ENCODE peak calls at places on chromosomes 1 and 21, in seven cellular contexts. Q is A549, Z is GM23338, R is IMR-90, L is heart left ventricle, E is transverse colon, M is prostate gland. N is an unnamed sample.

GRCh38 chr1:201556841-201557571 is 18.1 kb downstream of the NAV1 start:
- DNase-seq in Q (no peak), Z (no peak), R (peak; percentile 69), L (no peak), E (no peak), M (no peak), N (no peak)

GRCh38 chr1:87572891-87573290 is 244.2 kb downstream of the LMO4 start:
- DNase-seq in Q (no peak), Z (no peak), R (no peak), L (no peak), E (no peak), M (no peak), N (no peak)

GRCh38 chr1:89808429-89809117 is 12.3 kb upstream of the LRRC8D start:
- DNase-seq in Q (peak; percentile 36), Z (peak; percentile 76), R (peak; percentile 38), L (no peak), E (no peak), M (no peak), N (no peak)

GRCh38 chr21:46122758-46123683 is 25.1 kb downstream of the COL6A2 start:
- DNase-seq in Q (no peak), Z (no peak), R (no peak), L (peak; percentile 5), E (peak; percentile 5), M (no peak), N (no peak)

GRCh38 chr1:114756949-114757454 is 782 bp downstream of the CSDE1 start:
- DNase-seq in Q (peak; percentile 11), Z (peak; percentile 76), R (peak; percentile 58), L (no peak), E (peak; percentile 32), M (peak; percentile 13), N (peak; percentile 80)

GRCh38 chr1:23625929-23626535 is 65.6 kb upstream of the RPL11 start:
- DNase-seq in Q (no peak), Z (no peak), R (no peak), L (no peak), E (no peak), M (no peak), N (no peak)

GRCh38 chr1:178360421-178360820 is 136.3 kb downstream of the CLEC20A start:
- DNase-seq in Q (no peak), Z (no peak), R (no peak), L (no peak), E (no peak), M (no peak), N (no peak)

GRCh38 chr1:47192458-47193384 is 2.9 kb upstream of the PDZK1IP1 start:
- DNase-seq in Q (peak; percentile 62), Z (peak; percentile 97), R (peak; percentile 53), L (peak; percentile 73), E (peak; percentile 82), M (peak; percentile 65), N (peak; percentile 82)

GRCh38 chr21:14687277-14687642 is 141.1 kb upstream of the SAMSN1 start:
- DNase-seq in Q (no peak), Z (no peak), R (no peak), L (no peak), E (no peak), M (no peak), N (no peak)

GRCh38 chr1:48109390-48110009 is 112.3 kb upstream of the TRABD2B start:
- DNase-seq in Q (peak; percentile 43), Z (peak; percentile 82), R (peak; percentile 61), L (peak; percentile 15), E (no peak), M (peak; percentile 37), N (no peak)

GRCh38 chr21:17602874-17603273 is 9.8 kb downstream of the BTG3 start:
- DNase-seq in Q (no peak), Z (no peak), R (peak; percentile 74), L (no peak), E (no peak), M (no peak), N (no peak)

GRCh38 chr1:110916669-110917306 is 43.8 kb downstream of the CD53 start:
- DNase-seq in Q (peak; percentile 74), Z (no peak), R (peak; percentile 19), L (no peak), E (no peak), M (no peak), N (no peak)

GRCh38 chr1:235336903-235337302 is 8.5 kb downstream of the GGPS1 start:
- DNase-seq in Q (no peak), Z (no peak), R (peak; percentile 39), L (peak; percentile 23), E (no peak), M (no peak), N (no peak)

GRCh38 chr1:25432364-25432719 is 1.6 kb downstream of the MACO1 start:
- DNase-seq in Q (no peak), Z (no peak), R (no peak), L (no peak), E (no peak), M (no peak), N (no peak)
- H3K4me1 ChIP-seq in Q (peaks cover 49% of the 10 kb centered on the region), Z (peaks cover 8% of the 10 kb centered on the region), R (peaks cover 11% of the 10 kb centered on the region), L (peaks cover 59% of the 10 kb centered on the region), E (peaks cover 24% of the 10 kb centered on the region), M (peaks cover 13% of the 10 kb centered on the region), N (peaks cover 56% of the 10 kb centered on the region)

DNA sequence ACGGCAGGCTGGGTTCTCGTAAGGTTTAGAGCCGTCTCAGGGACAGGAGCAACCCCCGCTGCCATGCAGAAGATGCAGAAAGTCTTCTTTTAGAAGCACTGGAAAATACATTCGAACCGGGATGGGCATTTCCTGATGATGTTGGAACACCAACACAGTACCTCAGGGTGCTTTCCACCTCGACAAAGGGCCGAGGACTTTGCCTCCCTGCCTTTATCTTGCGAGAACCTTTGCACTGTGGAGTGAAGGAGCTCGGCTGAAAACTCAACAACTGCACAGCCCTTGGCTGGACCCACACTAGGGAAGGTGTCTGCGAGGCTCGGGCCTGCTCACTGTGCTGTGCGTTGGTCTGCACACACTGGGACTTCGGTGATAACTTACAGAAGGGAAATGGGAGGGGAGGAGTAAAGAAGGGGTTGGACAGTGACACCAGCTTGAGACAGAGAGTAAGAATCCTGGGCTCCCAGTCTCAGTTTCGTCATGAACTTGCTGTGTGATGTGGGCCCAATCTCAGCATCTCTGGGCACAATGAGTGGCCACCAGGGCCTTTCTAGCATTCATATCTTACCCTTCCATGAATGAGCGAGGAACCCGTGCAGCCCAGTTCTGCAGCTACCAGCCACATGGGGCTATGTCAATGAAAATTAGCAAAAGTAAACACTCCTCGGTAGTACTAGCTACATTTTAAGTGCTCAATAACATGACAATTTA is 18.2 kb downstream of the RCAN1 start:
- DNase-seq in Q (no peak), Z (no peak), R (no peak), L (no peak), E (no peak), M (no peak), N (no peak)
- H3K27ac ChIP-seq in Q (no peak overlapping the region), Z (no peak overlapping the region), R (no peak overlapping the region), L (no peak overlapping the region), E (no peak overlapping the region), M (no peak overlapping the region), N (no peak overlapping the region)

DNA sequence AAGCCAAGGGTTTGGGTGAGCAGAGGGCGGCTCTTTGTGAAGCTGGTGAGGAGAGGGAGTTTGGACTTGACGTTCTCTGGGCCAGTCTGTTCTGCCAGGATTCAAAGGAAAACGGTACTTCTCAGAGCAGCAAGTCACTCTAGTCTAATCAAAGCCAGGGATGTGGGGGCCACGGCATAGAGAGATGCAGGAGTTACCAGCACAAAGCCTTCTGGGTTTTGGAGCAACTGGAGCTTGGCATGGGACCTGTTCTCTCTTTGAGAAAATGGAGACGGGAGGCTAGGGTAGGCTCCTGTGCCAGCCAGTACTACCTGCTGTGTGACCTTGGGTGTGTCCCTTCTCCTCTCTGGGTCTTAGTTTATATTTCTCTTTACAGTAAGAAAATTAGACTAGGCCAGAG is 2.1 kb downstream of the TXLNA start:
- DNase-seq in Q (no peak), Z (no peak), R (no peak), L (no peak), E (no peak), M (no peak), N (no peak)
- H3K4me3 ChIP-seq in Q (peak overlapping the region; percentile 90), Z (peak overlapping the region; percentile 93), R (peak overlapping the region; percentile 49), L (no peak overlapping the region), E (peak overlapping the region; percentile 82), M (no peak overlapping the region), N (peak overlapping the region; percentile 64)

GRCh38 chr1:78483903-78484302 is 6.9 kb upstream of the PTGFR start:
- DNase-seq in Q (no peak), Z (peak; percentile 59), R (peak; percentile 40), L (no peak), E (no peak), M (no peak), N (no peak)
- H3K4me1 ChIP-seq in Q (no peaks in the 10 kb centered on the region), Z (peaks cover 9% of the 10 kb centered on the region), R (peaks cover 4% of the 10 kb centered on the region), L (no peaks in the 10 kb centered on the region), E (no peaks in the 10 kb centered on the region), M (no peaks in the 10 kb centered on the region), N (no peaks in the 10 kb centered on the region)

GRCh38 chr1:199811163-199811562 is 216.3 kb upstream of the NR5A2 start:
- DNase-seq in Q (no peak), Z (no peak), R (no peak), L (no peak), E (no peak), M (no peak), N (no peak)

GRCh38 chr1:199808110-199808870 is 219.2 kb upstream of the NR5A2 start:
- DNase-seq in Q (peak; percentile 88), Z (no peak), R (peak; percentile 4), L (no peak), E (no peak), M (no peak), N (no peak)

GRCh38 chr1:199809311-199809710 is 218.2 kb upstream of the NR5A2 start:
- DNase-seq in Q (no peak), Z (no peak), R (no peak), L (no peak), E (no peak), M (no peak), N (no peak)
- H3K27ac ChIP-seq in Q (peak overlapping the region; percentile 52), Z (no peak overlapping the region), R (no peak overlapping the region), L (no peak overlapping the region), E (no peak overlapping the region), M (no peak overlapping the region), N (no peak overlapping the region)

GRCh38 chr1:32291145-32291707 is 657 bp upstream of the HDAC1 start:
- DNase-seq in Q (peak; percentile 54), Z (no peak), R (peak; percentile 52), L (no peak), E (no peak), M (no peak), N (no peak)
- H3K4me3 ChIP-seq in Q (peak overlapping the region; percentile 90), Z (peak overlapping the region; percentile 92), R (peak overlapping the region; percentile 35), L (peak overlapping the region; percentile 88), E (peak overlapping the region; percentile 98), M (peak overlapping the region; percentile 92), N (peak overlapping the region; percentile 91)

DNA sequence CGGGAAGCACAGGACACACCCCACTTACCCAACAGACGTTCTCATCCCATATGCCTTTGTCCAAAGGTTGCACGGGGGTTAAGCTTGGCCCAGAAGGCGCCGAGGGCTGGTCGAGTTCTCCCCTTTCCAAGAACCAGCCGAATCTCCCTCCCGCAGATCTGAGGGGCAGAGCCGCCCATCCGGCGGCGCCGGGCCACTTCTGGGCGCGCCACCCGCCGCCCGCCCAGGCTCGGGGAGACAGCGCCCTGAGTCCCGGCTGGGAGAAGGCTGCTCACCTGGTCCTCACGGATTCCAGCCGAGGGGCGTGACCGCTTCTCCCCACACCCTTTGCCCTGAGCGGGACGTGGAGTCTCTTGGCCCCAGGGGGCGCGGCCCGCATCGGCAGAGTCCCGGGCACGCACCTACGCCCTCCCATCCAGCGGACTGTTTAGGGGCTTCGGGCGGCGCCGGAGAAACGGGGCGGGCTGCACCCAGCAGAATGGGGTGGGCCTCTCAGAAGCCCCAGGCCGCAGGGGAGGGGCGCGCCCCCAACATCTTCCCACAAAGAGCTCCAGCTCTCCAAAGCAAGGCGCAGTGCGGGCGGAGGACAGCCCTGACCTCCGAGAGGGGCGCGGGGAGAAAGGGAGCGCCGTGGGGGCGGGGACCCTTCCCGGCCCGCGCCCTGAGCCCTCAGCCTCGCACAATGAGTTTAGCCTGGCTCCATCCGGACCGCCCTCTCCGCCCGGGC is 585 bp downstream of the GPR161 start:
- DNase-seq in Q (peak; percentile 19), Z (peak; percentile 56), R (peak; percentile 17), L (peak; percentile 9), E (peak; percentile 62), M (no peak), N (no peak)
- H3K4me1 ChIP-seq in Q (peaks cover 16% of the 10 kb centered on the region), Z (peaks cover 19% of the 10 kb centered on the region), R (peaks cover 3% of the 10 kb centered on the region), L (peaks cover 12% of the 10 kb centered on the region), E (peaks cover 20% of the 10 kb centered on the region), M (no peaks in the 10 kb centered on the region), N (peaks cover 14% of the 10 kb centered on the region)